ENCODE peak calls at places on chromosome 12, in four cellular contexts. Z is H1, X is mesendoderm, T is IMR-90. C is an unnamed sample.

GRCh38 chr12:10031318-10031717 is 836 bp downstream of the CLEC9A start:
- DNase-seq in Z (no peak), X (peak), T (peak), C (no peak)

GRCh38 chr12:105580841-105581352 is 250.4 kb downstream of the C12orf75 start:
- DNase-seq in Z (no peak), X (peak), T (no peak), C (no peak)

GRCh38 chr12:86290615-86291014 is 34.4 kb upstream of the MGAT4C start:
- DNase-seq in Z (no peak), X (no peak), T (peak), C (no peak)

GRCh38 chr12:112409064-112409905 is at the start of gene RPL6:
- DNase-seq in Z (peak), X (peak), T (peak), C (peak)

GRCh38 chr12:92859650-92860386 is 69.3 kb downstream of the EEA1 start:
- DNase-seq in Z (no peak), X (peak), T (no peak), C (no peak)

GRCh38 chr12:92063641-92064040 is 82.0 kb downstream of the BTG1 start:
- DNase-seq in Z (no peak), X (no peak), T (peak), C (no peak)

GRCh38 chr12:82407481-82407880 is 49.2 kb downstream of the METTL25 start:
- DNase-seq in Z (no peak), X (no peak), T (no peak), C (no peak)

GRCh38 chr12:20404576-20405346 is 36.4 kb downstream of the PDE3A start:
- DNase-seq in Z (no peak), X (no peak), T (peak), C (no peak)

GRCh38 chr12:100755186-100755585 is 39.4 kb upstream of the ANO4 start:
- DNase-seq in Z (no peak), X (no peak), T (peak), C (no peak)

GRCh38 chr12:8032242-8033152 is at the start of gene FOXJ2:
- DNase-seq in Z (peak), X (peak), T (peak), C (peak)

GRCh38 chr12:45671254-45671653 is 58.3 kb upstream of the ARID2 start:
- DNase-seq in Z (no peak), X (no peak), T (peak), C (no peak)

GRCh38 chr12:122067966-122068365 is 10.6 kb upstream of the MLXIP start:
- DNase-seq in Z (no peak), X (no peak), T (peak), C (no peak)

GRCh38 chr12:121915841-121916321 is 2.5 kb upstream of the CFAP251 start:
- DNase-seq in Z (no peak), X (no peak), T (peak), C (no peak)

GRCh38 chr12:111673503-111673902 is 12.3 kb downstream of the BRAP start:
- DNase-seq in Z (no peak), X (peak), T (peak), C (no peak)

GRCh38 chr12:67541625-67541991 is 106.9 kb upstream of the DYRK2 start:
- DNase-seq in Z (no peak), X (no peak), T (no peak), C (no peak)

GRCh38 chr12:54420766-54421144 is 1.7 kb upstream of the ITGA5 start:
- DNase-seq in Z (no peak), X (no peak), T (no peak), C (no peak)

GRCh38 chr12:93913845-93914244 is 234.5 kb upstream of the PLXNC1 start:
- DNase-seq in Z (no peak), X (no peak), T (peak), C (no peak)

GRCh38 chr12:109761631-109761950 is 48.0 kb downstream of the FAM222A start:
- DNase-seq in Z (no peak), X (no peak), T (no peak), C (peak)

GRCh38 chr12:108583971-108584370 is 13.9 kb downstream of the TMEM119 start:
- DNase-seq in Z (no peak), X (no peak), T (no peak), C (no peak)

GRCh38 chr12:76249501-76249900 is 98.7 kb downstream of the BBS10 start:
- DNase-seq in Z (no peak), X (no peak), T (no peak), C (no peak)

GRCh38 chr12:27875677-27876076 is 95.6 kb upstream of the MANSC4 start:
- DNase-seq in Z (no peak), X (no peak), T (no peak), C (no peak)

GRCh38 chr12:90858261-90858660 is 96.7 kb downstream of the CCER1 start:
- DNase-seq in Z (no peak), X (no peak), T (peak), C (no peak)

GRCh38 chr12:127903146-127903545 is 363.8 kb upstream of the TMEM132C start:
- DNase-seq in Z (no peak), X (peak), T (no peak), C (no peak)

GRCh38 chr12:111285191-111285590 is 83.7 kb downstream of the PHETA1 start:
- DNase-seq in Z (no peak), X (no peak), T (no peak), C (peak)

GRCh38 chr12:56333679-56334489 is at the start of gene PAN2:
- DNase-seq in Z (peak), X (peak), T (peak), C (peak)
- H4K8ac ChIP-seq in Z (peak), X (peak), T (peak), C (peak)

DNA sequence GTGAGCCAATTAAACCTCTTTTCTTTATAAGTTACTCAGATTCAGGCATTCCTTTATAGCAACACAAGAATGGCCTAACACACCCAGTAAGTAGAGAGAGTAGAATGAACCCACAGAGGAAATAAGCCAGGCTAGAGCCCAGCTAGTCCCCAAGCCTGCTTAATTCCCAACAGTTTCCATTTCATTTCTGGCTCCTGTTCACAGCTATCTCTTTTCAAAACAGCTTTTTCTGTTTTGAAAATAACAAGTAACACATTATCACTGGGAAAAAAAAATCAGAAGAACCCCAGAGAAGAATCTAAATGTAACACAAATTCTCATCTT is 69.0 kb downstream of the HSPB8 start:
- DNase-seq in Z (no peak), X (no peak), T (no peak), C (no peak)
- H4K8ac ChIP-seq in Z (no peak), X (no peak), T (no peak), C (no peak)

DNA sequence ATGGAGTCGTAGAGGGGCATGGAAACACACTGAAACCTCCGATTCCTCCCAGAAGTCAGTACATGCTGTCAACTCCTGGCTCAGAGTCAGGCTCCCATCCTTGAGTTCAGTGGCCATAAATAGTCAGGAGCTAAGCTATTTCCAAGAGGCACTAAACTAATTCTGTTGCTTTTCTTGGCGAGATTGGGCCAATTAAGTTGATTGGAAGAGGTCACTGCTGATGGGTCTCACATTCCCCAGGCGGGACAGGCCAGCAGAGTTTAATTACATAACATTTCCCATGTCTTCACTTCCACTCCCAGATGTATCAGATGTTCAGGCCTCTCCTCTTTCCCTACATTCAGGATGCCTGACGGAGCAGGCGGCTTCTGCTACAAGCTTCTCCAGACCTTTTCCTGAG is 5.2 kb downstream of the NTF3 start:
- DNase-seq in Z (no peak), X (no peak), T (no peak), C (no peak)
- H4K8ac ChIP-seq in Z (no peak), X (no peak), T (no peak), C (no peak)

DNA sequence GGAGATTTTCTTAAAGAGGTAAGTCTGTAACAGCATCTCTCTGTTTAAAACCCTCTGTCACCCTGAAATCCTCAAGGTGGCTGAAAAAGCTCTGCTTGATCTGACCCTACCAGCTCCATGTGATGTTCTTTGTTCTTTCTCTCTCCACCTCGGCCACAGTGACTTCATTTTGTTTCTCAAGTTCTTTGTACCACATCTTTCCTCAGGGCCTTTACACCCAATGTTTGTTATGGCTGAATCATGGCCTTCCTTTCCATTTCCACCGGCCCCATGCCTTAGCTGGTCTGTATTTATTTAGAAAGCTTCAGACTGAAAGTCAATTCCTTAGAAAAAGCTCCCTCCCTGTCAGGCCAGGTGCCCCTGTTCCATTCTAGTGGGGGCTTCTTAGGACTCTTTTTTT is 431.2 kb downstream of the NAV3 start:
- DNase-seq in Z (no peak), X (no peak), T (no peak), C (no peak)
- H4K8ac ChIP-seq in Z (no peak), X (no peak), T (no peak), C (no peak)

GRCh38 chr12:16198884-16199283 is 78.6 kb downstream of the SLC15A5 start:
- DNase-seq in Z (peak), X (peak), T (no peak), C (peak)
- H4K8ac ChIP-seq in Z (no peak), X (no peak), T (no peak), C (no peak)

DNA sequence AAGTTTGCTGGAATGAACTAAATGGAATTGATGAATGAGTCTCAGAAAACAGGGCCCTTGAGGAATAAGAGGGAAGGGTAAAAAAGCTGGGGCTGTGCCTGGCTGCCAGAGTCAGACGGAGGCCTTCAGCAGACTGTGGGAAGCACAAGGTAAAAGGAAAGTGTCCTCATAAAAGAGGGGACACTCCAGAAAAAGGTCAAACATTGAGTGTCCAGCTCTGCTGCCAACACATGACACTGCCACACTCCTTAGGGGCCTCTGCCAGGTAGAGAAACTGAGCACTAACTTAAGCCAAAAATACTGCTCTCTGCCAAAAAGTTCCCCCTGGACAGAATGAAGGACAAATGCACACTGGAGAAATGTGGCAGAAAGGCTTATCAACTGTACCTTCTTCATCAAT is 39.2 kb downstream of the GLT8D2 start:
- DNase-seq in Z (no peak), X (no peak), T (no peak), C (no peak)
- H4K8ac ChIP-seq in Z (no peak), X (no peak), T (peak), C (no peak)